ENCODE peak calls at places on chromosome 18, in seven cellular contexts. One of them, this sample, is unnamed.

GRCh38 chr18:36811430-36811829 is 17.4 kb downstream of the TPGS2 start:
- DNase-seq in heart right ventricle: no peak
- DNase-seq in spleen: no peak
- DNase-seq in GM12865: no peak
- DNase-seq in PC-3: no peak
- DNase-seq in coronary artery: no peak
- DNase-seq in brain microvascular endothelial cell: no peak
- DNase-seq in this sample: no peak

GRCh38 chr18:12458761-12459160 is 51.0 kb downstream of the PRELID3A start:
- DNase-seq in heart right ventricle: no peak
- DNase-seq in spleen: no peak
- DNase-seq in GM12865: no peak
- DNase-seq in PC-3: no peak
- DNase-seq in coronary artery: no peak
- DNase-seq in brain microvascular endothelial cell: no peak
- DNase-seq in this sample: no peak

GRCh38 chr18:22710628-22711380 is 222.3 kb upstream of the RBBP8 start:
- DNase-seq in heart right ventricle: peak
- DNase-seq in spleen: no peak
- DNase-seq in GM12865: no peak
- DNase-seq in PC-3: peak
- DNase-seq in coronary artery: no peak
- DNase-seq in brain microvascular endothelial cell: peak
- DNase-seq in this sample: peak

GRCh38 chr18:26190506-26190905 is 35.7 kb upstream of the TAF4B start:
- DNase-seq in heart right ventricle: no peak
- DNase-seq in spleen: peak
- DNase-seq in GM12865: peak
- DNase-seq in PC-3: no peak
- DNase-seq in coronary artery: no peak
- DNase-seq in brain microvascular endothelial cell: no peak
- DNase-seq in this sample: no peak

GRCh38 chr18:7856099-7856498 is 289.0 kb downstream of the PTPRM start:
- DNase-seq in heart right ventricle: no peak
- DNase-seq in spleen: no peak
- DNase-seq in GM12865: no peak
- DNase-seq in PC-3: peak
- DNase-seq in coronary artery: no peak
- DNase-seq in brain microvascular endothelial cell: no peak
- DNase-seq in this sample: no peak

GRCh38 chr18:35117951-35118411 is 76.8 kb downstream of the MAPRE2 start:
- DNase-seq in heart right ventricle: no peak
- DNase-seq in spleen: no peak
- DNase-seq in GM12865: no peak
- DNase-seq in PC-3: no peak
- DNase-seq in coronary artery: no peak
- DNase-seq in brain microvascular endothelial cell: peak
- DNase-seq in this sample: no peak

GRCh38 chr18:29311580-29311979 is 1134.7 kb upstream of the CDH2 start:
- DNase-seq in heart right ventricle: no peak
- DNase-seq in spleen: no peak
- DNase-seq in GM12865: no peak
- DNase-seq in PC-3: no peak
- DNase-seq in coronary artery: no peak
- DNase-seq in brain microvascular endothelial cell: no peak
- DNase-seq in this sample: no peak

GRCh38 chr18:54119524-54120019 is 104.9 kb downstream of the MBD2 start:
- DNase-seq in heart right ventricle: no peak
- DNase-seq in spleen: no peak
- DNase-seq in GM12865: peak
- DNase-seq in PC-3: peak
- DNase-seq in coronary artery: no peak
- DNase-seq in brain microvascular endothelial cell: peak
- DNase-seq in this sample: peak

GRCh38 chr18:65983750-65984149 is 232.9 kb downstream of the CDH7 start:
- DNase-seq in heart right ventricle: no peak
- DNase-seq in spleen: no peak
- DNase-seq in GM12865: no peak
- DNase-seq in PC-3: peak
- DNase-seq in coronary artery: no peak
- DNase-seq in brain microvascular endothelial cell: no peak
- DNase-seq in this sample: peak

GRCh38 chr18:8468911-8469310 is 140.3 kb upstream of the RAB12 start:
- DNase-seq in heart right ventricle: no peak
- DNase-seq in spleen: no peak
- DNase-seq in GM12865: no peak
- DNase-seq in PC-3: no peak
- DNase-seq in coronary artery: no peak
- DNase-seq in brain microvascular endothelial cell: peak
- DNase-seq in this sample: no peak

DNA sequence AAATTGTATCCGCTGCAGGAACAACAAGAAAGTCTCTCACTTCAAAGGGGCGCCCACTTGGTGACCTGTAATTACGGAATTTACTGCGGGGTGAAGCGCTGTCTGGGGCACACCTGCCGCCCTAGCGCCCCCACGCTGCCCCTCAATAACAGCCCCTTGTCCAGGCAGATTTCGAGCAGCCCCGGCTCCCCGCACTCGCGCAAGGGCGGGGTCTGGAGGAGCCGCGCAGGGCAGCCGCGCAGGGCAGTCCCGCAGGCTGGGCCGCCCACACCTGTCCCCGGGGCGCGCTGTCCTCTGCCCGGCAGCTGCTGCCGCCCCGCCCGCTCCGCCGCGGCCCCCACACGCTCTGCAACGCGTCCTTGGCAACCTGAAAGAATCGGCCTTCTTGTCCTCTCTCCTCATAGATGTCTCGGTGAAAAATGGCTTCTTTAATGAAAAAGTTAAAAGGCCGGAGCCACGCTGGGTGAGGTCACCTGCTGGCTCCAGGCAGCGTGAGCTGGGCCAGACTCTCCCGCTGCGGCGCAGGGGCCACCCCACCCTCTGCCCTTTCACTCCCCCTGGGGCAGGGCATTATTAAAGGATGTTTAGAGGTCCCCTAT is 218.1 kb downstream of the VAPA start:
- DNase-seq in heart right ventricle: peak
- DNase-seq in spleen: no peak
- DNase-seq in GM12865: no peak
- DNase-seq in PC-3: no peak
- DNase-seq in coronary artery: no peak
- DNase-seq in brain microvascular endothelial cell: no peak
- DNase-seq in this sample: no peak
- H3K4me3 ChIP-seq in heart right ventricle: peak
- H3K4me3 ChIP-seq in spleen: peak
- H3K4me3 ChIP-seq in GM12865: no peak
- H3K4me3 ChIP-seq in PC-3: peak
- H3K4me3 ChIP-seq in coronary artery: peak
- H3K4me3 ChIP-seq in brain microvascular endothelial cell: peak
- H3K4me3 ChIP-seq in this sample: peak

GRCh38 chr18:5630766-5631413 is 87.1 kb upstream of the EPB41L3 start:
- DNase-seq in heart right ventricle: no peak
- DNase-seq in spleen: no peak
- DNase-seq in GM12865: no peak
- DNase-seq in PC-3: peak
- DNase-seq in coronary artery: no peak
- DNase-seq in brain microvascular endothelial cell: peak
- DNase-seq in this sample: no peak
- H3K4me3 ChIP-seq in heart right ventricle: peak
- H3K4me3 ChIP-seq in spleen: peak
- H3K4me3 ChIP-seq in GM12865: no peak
- H3K4me3 ChIP-seq in PC-3: no peak
- H3K4me3 ChIP-seq in coronary artery: peak
- H3K4me3 ChIP-seq in brain microvascular endothelial cell: no peak
- H3K4me3 ChIP-seq in this sample: no peak

GRCh38 chr18:48943333-48943732 is 7.4 kb downstream of the SMAD7 start:
- DNase-seq in heart right ventricle: no peak
- DNase-seq in spleen: peak
- DNase-seq in GM12865: no peak
- DNase-seq in PC-3: no peak
- DNase-seq in coronary artery: no peak
- DNase-seq in brain microvascular endothelial cell: no peak
- DNase-seq in this sample: no peak
- H3K4me3 ChIP-seq in heart right ventricle: peak
- H3K4me3 ChIP-seq in spleen: no peak
- H3K4me3 ChIP-seq in GM12865: no peak
- H3K4me3 ChIP-seq in PC-3: no peak
- H3K4me3 ChIP-seq in coronary artery: peak
- H3K4me3 ChIP-seq in brain microvascular endothelial cell: peak
- H3K4me3 ChIP-seq in this sample: no peak

DNA sequence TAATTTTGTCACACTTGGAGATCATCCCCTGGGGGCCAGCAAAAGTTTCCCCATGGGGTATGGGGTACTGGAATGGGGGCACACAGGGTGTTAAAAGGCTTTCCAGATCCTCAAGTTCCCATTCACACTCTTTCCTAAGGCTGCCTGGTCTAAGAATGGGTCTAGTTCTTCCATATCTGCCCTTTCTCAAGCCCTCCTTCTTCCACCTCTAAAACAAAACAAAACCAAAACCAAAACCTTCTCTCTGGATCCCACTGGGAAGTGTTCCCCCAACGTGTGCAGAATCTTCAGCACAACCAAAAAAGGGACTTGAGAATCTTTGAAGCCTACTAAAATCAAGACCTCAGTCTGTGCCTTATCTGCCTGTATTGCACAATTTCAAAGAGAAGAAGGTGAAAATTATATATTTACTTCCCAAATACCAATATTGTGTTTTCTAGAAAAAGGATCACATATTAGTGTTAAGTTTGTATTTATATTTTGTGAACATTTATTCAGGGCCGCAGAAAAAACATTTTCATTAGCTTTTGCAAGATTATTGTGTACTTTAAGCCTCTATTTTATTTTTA is 207.2 kb upstream of the TCF4 start:
- DNase-seq in heart right ventricle: no peak
- DNase-seq in spleen: no peak
- DNase-seq in GM12865: no peak
- DNase-seq in PC-3: no peak
- DNase-seq in coronary artery: no peak
- DNase-seq in brain microvascular endothelial cell: no peak
- DNase-seq in this sample: no peak
- H3K4me3 ChIP-seq in heart right ventricle: no peak
- H3K4me3 ChIP-seq in spleen: no peak
- H3K4me3 ChIP-seq in GM12865: no peak
- H3K4me3 ChIP-seq in PC-3: no peak
- H3K4me3 ChIP-seq in coronary artery: no peak
- H3K4me3 ChIP-seq in brain microvascular endothelial cell: no peak
- H3K4me3 ChIP-seq in this sample: no peak

GRCh38 chr18:3251249-3251962 is 3.8 kb downstream of the MYL12A start:
- DNase-seq in heart right ventricle: no peak
- DNase-seq in spleen: no peak
- DNase-seq in GM12865: no peak
- DNase-seq in PC-3: no peak
- DNase-seq in coronary artery: no peak
- DNase-seq in brain microvascular endothelial cell: no peak
- DNase-seq in this sample: no peak

GRCh38 chr18:3254725-3255124 is 7.1 kb downstream of the MYL12A start:
- DNase-seq in heart right ventricle: no peak
- DNase-seq in spleen: no peak
- DNase-seq in GM12865: no peak
- DNase-seq in PC-3: no peak
- DNase-seq in coronary artery: no peak
- DNase-seq in brain microvascular endothelial cell: no peak
- DNase-seq in this sample: no peak

GRCh38 chr18:3251963-3252277 is 4.3 kb downstream of the MYL12A start:
- DNase-seq in heart right ventricle: no peak
- DNase-seq in spleen: no peak
- DNase-seq in GM12865: no peak
- DNase-seq in PC-3: no peak
- DNase-seq in coronary artery: no peak
- DNase-seq in brain microvascular endothelial cell: no peak
- DNase-seq in this sample: no peak

GRCh38 chr18:3250237-3251107 is 2.9 kb downstream of the MYL12A start:
- DNase-seq in heart right ventricle: no peak
- DNase-seq in spleen: no peak
- DNase-seq in GM12865: peak
- DNase-seq in PC-3: peak
- DNase-seq in coronary artery: no peak
- DNase-seq in brain microvascular endothelial cell: no peak
- DNase-seq in this sample: peak

GRCh38 chr18:3252843-3253242 is 5.2 kb downstream of the MYL12A start:
- DNase-seq in heart right ventricle: no peak
- DNase-seq in spleen: no peak
- DNase-seq in GM12865: no peak
- DNase-seq in PC-3: no peak
- DNase-seq in coronary artery: no peak
- DNase-seq in brain microvascular endothelial cell: no peak
- DNase-seq in this sample: no peak
- H3K4me3 ChIP-seq in heart right ventricle: peak
- H3K4me3 ChIP-seq in spleen: no peak
- H3K4me3 ChIP-seq in GM12865: no peak
- H3K4me3 ChIP-seq in PC-3: no peak
- H3K4me3 ChIP-seq in coronary artery: no peak
- H3K4me3 ChIP-seq in brain microvascular endothelial cell: no peak
- H3K4me3 ChIP-seq in this sample: no peak